ENCODE peak calls at places on chromosomes 7 and 10, in seven cellular contexts. C, H, F, B, A, N and M are unnamed samples.

GRCh38 chr10:97518601-97519043 is 19.9 kb downstream of the UBTD1 start:
- DNase-seq in C (no peak), H (peak), F (peak), B (no peak), A (no peak), N (no peak), M (no peak)

GRCh38 chr7:2036786-2037185 is 196.0 kb downstream of the MAD1L1 start:
- DNase-seq in C (no peak), H (no peak), F (no peak), B (no peak), A (no peak), N (no peak), M (no peak)

GRCh38 chr7:42035205-42035604 is 201.8 kb downstream of the GLI3 start:
- DNase-seq in C (no peak), H (no peak), F (peak), B (no peak), A (no peak), N (no peak), M (no peak)

GRCh38 chr10:86203162-86203905 is 163.3 kb downstream of the GRID1 start:
- DNase-seq in C (no peak), H (peak), F (peak), B (peak), A (peak), N (peak), M (no peak)

GRCh38 chr7:113339661-113340060 is 221.3 kb upstream of the SMIM30 start:
- DNase-seq in C (no peak), H (no peak), F (no peak), B (no peak), A (no peak), N (no peak), M (no peak)

GRCh38 chr7:44083796-44084195 is 1.5 kb upstream of the POLM start:
- DNase-seq in C (no peak), H (no peak), F (no peak), B (no peak), A (no peak), N (no peak), M (no peak)

GRCh38 chr10:34098817-34099567 is 716.1 kb downstream of the PARD3 start:
- DNase-seq in C (no peak), H (no peak), F (no peak), B (no peak), A (no peak), N (no peak), M (no peak)

GRCh38 chr7:36473454-36474282 is 84.0 kb downstream of the ANLN start:
- DNase-seq in C (no peak), H (peak), F (no peak), B (peak), A (peak), N (peak), M (no peak)

GRCh38 chr10:1672001-1672781 is 65.1 kb downstream of the ADARB2 start:
- DNase-seq in C (no peak), H (no peak), F (no peak), B (no peak), A (no peak), N (peak), M (no peak)

GRCh38 chr7:25750738-25751529 is 401.1 kb upstream of the NFE2L3 start:
- DNase-seq in C (no peak), H (no peak), F (no peak), B (no peak), A (no peak), N (no peak), M (no peak)

GRCh38 chr10:60958892-60959601 is 15.1 kb upstream of the RHOBTB1 start:
- DNase-seq in C (no peak), H (no peak), F (peak), B (no peak), A (no peak), N (no peak), M (no peak)

GRCh38 chr10:58698777-58699356 is 186.2 kb downstream of the BICC1 start:
- DNase-seq in C (no peak), H (no peak), F (peak), B (no peak), A (no peak), N (no peak), M (no peak)

GRCh38 chr10:55370021-55370420 is 569.0 kb upstream of the PCDH15 start:
- DNase-seq in C (no peak), H (peak), F (peak), B (no peak), A (peak), N (no peak), M (no peak)

GRCh38 chr10:52644678-52645434 is 127.7 kb downstream of the MBL2 start:
- DNase-seq in C (no peak), H (peak), F (peak), B (peak), A (peak), N (peak), M (peak)

GRCh38 chr7:151866761-151867650 is 9.9 kb downstream of the PRKAG2 start:
- DNase-seq in C (no peak), H (no peak), F (no peak), B (no peak), A (no peak), N (no peak), M (no peak)

GRCh38 chr10:16566202-16566805 is 44.6 kb upstream of the C1QL3 start:
- DNase-seq in C (no peak), H (no peak), F (no peak), B (no peak), A (peak), N (peak), M (no peak)

GRCh38 chr7:112137141-112138101 is 68.8 kb downstream of the DOCK4 start:
- DNase-seq in C (no peak), H (no peak), F (no peak), B (no peak), A (no peak), N (peak), M (no peak)

GRCh38 chr10:8312861-8313260 is 258.4 kb downstream of the GATA3 start:
- DNase-seq in C (no peak), H (peak), F (no peak), B (no peak), A (no peak), N (no peak), M (no peak)

GRCh38 chr7:53315986-53316385 is 280.6 kb downstream of the POM121L12 start:
- DNase-seq in C (no peak), H (no peak), F (no peak), B (no peak), A (no peak), N (no peak), M (no peak)

GRCh38 chr7:155683714-155684113 is 39.3 kb downstream of the RBM33 start:
- DNase-seq in C (no peak), H (no peak), F (no peak), B (no peak), A (no peak), N (no peak), M (no peak)

DNA sequence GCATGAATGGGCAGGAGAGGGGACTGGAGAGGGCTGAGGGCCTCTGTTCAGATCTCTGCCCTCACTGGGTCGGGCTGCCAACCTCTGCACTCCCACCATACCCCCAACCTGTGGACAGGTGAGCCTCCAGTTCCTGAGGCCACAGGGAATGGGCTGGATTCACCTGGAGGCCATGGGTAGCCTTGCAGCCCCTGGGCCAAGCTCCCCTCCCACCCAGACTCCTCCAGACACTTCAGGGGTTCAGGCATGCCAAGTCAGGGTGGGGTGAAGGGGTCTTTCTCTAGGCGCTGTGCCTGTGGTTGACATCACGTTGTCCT is 80.5 kb downstream of the ZMIZ1 start:
- DNase-seq in C (no peak), H (no peak), F (no peak), B (no peak), A (no peak), N (no peak), M (no peak)
- TF ChIP-seq CTCF in C (no peak), H (no peak), F (no peak), B (no peak), A (no peak), N (no peak), M (no peak)

DNA sequence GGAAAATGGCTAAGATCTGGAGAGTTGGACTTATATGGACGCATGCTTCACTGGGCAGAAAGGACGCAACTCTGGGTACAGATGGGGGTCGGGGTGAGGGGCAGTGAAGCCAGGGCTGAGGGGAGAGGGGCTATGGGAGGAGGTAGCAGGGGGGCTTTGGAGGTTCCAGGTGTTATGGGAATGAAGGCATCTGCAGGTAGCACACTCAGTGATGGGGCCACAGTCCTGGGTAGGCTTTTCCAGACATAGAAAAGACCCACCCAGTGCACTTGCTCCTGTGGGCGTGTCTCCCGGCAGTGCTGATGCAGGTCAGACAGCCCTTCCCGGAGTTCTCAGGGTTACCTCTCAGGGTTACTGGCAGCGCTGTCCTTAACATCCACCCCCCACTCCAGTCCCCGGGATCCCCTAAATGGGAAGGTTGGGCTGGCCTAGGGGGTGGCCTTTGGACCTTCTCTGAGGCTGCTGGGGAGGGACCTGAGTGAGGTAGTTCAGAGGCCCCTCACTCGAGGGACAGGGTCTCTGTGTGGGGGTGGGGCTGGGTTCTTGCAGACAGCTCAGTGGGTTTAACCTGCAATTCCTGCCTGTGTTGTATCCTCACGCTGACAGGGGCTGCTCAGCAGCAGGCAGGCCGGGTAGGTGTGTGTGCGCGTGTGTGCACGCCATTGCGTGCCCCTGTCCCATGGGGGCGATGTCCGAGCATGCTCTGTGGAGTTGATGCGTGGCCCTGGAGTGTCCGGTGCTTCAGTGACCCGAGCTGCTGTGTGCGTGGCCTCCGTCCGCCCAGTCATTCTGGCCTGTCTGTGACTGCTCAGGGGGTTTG is 6.2 kb downstream of the ZYX start:
- DNase-seq in C (no peak), H (no peak), F (no peak), B (no peak), A (no peak), N (peak), M (no peak)
- TF ChIP-seq CTCF in C (no peak), H (no peak), F (no peak), B (no peak), A (no peak), N (peak), M (no peak)

DNA sequence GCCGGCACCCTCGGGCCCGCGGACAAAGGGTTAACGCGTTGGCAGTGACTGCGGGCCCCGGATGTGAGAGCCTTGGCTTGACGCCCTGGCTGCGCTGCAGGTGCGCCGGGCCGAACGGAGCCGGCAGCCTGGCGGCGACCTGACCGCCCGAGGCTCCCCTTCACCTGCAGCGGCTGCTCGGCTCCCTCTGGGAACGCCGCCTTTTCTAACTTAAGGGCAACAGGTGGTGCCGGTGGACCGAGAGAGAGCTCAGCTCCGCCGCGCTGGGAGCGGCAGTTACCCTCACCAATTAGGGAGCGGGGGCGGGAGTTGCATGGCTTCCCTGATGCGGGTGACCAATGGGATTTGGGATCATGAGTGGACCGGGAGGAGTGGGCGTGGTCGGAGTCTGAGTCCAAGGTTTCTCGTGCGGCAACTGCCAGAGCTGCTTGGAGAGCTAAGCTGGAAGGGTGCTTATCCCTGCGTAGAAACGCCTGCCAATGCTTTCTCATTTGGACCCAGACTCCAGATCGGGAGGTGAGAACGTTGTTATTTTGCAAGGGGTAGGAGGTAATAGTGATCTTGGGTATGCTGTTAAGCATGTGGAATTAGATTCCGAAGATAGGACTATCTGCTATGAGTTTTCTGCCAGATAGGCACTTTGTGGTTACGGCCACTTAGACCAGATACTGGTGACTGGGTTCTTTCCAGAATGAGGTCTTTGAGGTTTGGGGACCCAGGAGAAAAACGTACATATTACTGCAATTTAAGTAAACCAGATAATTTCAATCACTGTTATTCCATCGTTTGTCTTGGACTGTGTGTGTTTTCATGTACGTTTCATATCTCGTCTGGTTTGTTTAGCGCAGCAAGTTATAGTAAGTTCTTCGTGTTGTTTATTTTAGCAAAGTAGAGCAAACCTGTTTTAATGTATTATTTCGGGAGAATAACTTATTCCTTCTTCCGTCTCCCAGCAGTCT is at the start of gene ARL4A:
- DNase-seq in C (peak), H (peak), F (peak), B (peak), A (peak), N (peak), M (peak)
- TF ChIP-seq CTCF in C (peak), H (peak), F (peak), B (peak), A (peak), N (peak), M (no peak)

DNA sequence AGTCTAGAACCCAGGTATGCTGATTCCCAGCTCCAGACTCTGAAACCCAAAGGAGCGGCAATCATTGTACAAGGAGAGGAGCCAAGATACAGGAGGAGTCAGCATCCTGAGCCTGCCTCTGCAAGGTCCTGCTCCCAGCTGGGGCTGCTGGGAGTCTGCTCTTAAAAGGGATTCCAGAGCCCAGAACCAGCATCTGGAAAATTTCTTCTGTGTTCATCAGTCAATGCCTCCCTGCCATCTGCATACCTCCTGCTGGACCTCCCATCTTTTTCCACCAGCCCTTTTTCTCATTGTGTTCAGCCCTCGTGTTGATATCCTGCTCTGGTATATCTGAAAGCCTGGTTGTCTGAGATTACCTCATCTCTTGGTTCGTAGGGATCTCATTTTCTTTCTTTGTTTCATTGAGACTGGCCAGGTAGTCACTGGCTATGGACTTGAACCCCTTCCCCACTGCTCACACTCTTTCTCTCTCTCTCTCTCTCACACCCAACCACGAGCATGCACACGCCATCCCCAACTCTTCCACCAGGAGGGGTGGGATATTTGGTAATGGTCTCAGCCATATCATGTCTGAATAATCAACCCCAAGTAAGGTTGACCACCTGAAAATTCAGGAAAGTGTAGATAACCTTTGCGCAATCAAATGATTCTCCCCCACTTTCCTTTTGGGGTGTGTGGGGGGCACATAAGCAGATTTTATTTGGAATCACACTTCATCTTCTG is 608.8 kb downstream of the LRMDA start:
- DNase-seq in C (no peak), H (no peak), F (no peak), B (no peak), A (peak), N (peak), M (no peak)
- TF ChIP-seq CTCF in C (no peak), H (no peak), F (no peak), B (peak), A (no peak), N (peak), M (no peak)

DNA sequence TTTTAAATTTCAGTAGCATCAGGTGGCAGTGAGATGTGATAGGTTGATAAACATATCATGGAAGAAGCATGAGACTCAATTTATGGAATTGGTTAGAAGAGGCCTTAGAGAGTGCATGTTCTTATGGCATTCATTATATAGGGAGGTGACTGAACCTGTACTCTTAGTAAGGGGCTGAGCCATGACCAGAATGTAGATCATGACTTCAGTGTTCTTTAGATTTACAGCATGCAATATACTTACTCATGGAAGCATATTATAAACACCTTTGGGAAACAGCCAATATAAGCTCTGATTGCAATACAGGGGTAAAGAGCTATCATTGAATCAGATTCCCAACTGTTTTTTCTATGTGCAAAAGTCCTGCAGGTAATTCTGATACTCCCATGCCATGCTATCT is 50.2 kb downstream of the NT5C3A start:
- DNase-seq in C (no peak), H (no peak), F (no peak), B (no peak), A (no peak), N (no peak), M (no peak)
- TF ChIP-seq CTCF in C (no peak), H (no peak), F (no peak), B (no peak), A (no peak), N (no peak), M (no peak)

DNA sequence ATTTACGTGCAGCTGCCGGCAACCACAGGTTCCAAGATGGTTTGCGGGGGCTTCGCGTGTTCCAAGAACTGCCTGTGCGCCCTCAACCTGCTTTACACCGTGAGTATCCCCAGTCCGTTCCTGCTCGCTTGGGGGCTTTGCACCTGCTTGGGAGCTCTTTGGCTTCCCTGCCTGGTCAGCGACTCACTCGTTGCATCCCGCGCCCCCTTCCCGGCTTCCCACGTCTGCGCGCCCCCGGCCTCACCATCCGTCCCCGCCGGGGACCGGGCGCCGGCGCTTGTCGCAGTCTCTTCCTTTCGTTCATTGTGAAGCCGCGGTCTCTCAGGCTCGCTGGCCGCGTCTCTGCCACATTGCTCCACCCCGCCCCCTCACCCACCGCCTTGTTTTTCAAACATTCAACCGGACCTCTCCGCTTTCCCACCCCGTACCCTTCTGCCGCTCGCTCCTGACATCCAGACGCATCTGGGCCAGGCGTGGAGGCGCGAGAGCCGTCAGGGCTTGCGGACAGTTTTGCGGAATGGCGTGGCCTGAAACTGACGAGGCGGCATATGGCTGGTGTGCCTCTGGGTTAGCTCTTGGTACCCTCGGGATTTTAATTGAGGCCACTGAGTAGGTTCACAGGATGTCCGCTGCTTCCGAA is 497 bp downstream of the TSPAN13 start:
- DNase-seq in C (no peak), H (peak), F (peak), B (peak), A (peak), N (peak), M (no peak)
- TF ChIP-seq CTCF in C (no peak), H (no peak), F (no peak), B (no peak), A (no peak), N (no peak), M (no peak)

GRCh38 chr10:92291610-92291859 is 568 bp downstream of the MARCHF5 start:
- DNase-seq in C (peak), H (no peak), F (no peak), B (no peak), A (no peak), N (no peak), M (no peak)
- TF ChIP-seq CTCF in C (no peak), H (no peak), F (no peak), B (no peak), A (no peak), N (no peak), M (no peak)